ENCODE peak calls at places on chromosome 20, in six cellular contexts. One of them, this sample, is unnamed.

GRCh38 chr20:23019403-23019802 is 15.7 kb upstream of the SSTR4 start:
- DNase-seq in bronchial epithelial cell: no peak
- DNase-seq in A549: no peak
- DNase-seq in cardiac fibroblast: no peak
- DNase-seq in astrocyte of the cerebellum: no peak
- DNase-seq in AG10803: no peak
- DNase-seq in this sample: no peak

GRCh38 chr20:11926599-11926998 is 8.9 kb downstream of the BTBD3 start:
- DNase-seq in bronchial epithelial cell: no peak
- DNase-seq in A549: no peak
- DNase-seq in cardiac fibroblast: no peak
- DNase-seq in astrocyte of the cerebellum: no peak
- DNase-seq in AG10803: no peak
- DNase-seq in this sample: no peak

GRCh38 chr20:54466112-54466511 is 9.3 kb upstream of the DOK5 start:
- DNase-seq in bronchial epithelial cell: no peak
- DNase-seq in A549: no peak
- DNase-seq in cardiac fibroblast: no peak
- DNase-seq in astrocyte of the cerebellum: no peak
- DNase-seq in AG10803: no peak
- DNase-seq in this sample: no peak

GRCh38 chr20:32648761-32649615 is 24.8 kb downstream of the C20orf203 start:
- DNase-seq in bronchial epithelial cell: peak
- DNase-seq in A549: no peak
- DNase-seq in cardiac fibroblast: peak
- DNase-seq in astrocyte of the cerebellum: no peak
- DNase-seq in AG10803: no peak
- DNase-seq in this sample: peak

GRCh38 chr20:52150440-52151258 is 40.9 kb downstream of the ZFP64 start:
- DNase-seq in bronchial epithelial cell: peak
- DNase-seq in A549: peak
- DNase-seq in cardiac fibroblast: peak
- DNase-seq in astrocyte of the cerebellum: peak
- DNase-seq in AG10803: peak
- DNase-seq in this sample: peak

GRCh38 chr20:45341939-45342862 is 6.0 kb downstream of the SDC4 start:
- DNase-seq in bronchial epithelial cell: no peak
- DNase-seq in A549: no peak
- DNase-seq in cardiac fibroblast: no peak
- DNase-seq in astrocyte of the cerebellum: no peak
- DNase-seq in AG10803: no peak
- DNase-seq in this sample: no peak

GRCh38 chr20:17859616-17860232 is 108.9 kb downstream of the SNX5 start:
- DNase-seq in bronchial epithelial cell: no peak
- DNase-seq in A549: no peak
- DNase-seq in cardiac fibroblast: no peak
- DNase-seq in astrocyte of the cerebellum: no peak
- DNase-seq in AG10803: no peak
- DNase-seq in this sample: no peak

GRCh38 chr20:17226410-17227198 is at the start of gene PCSK2:
- DNase-seq in bronchial epithelial cell: peak
- DNase-seq in A549: peak
- DNase-seq in cardiac fibroblast: peak
- DNase-seq in astrocyte of the cerebellum: peak
- DNase-seq in AG10803: peak
- DNase-seq in this sample: no peak

GRCh38 chr20:39429716-39430115 is 467.6 kb downstream of the DHX35 start:
- DNase-seq in bronchial epithelial cell: peak
- DNase-seq in A549: no peak
- DNase-seq in cardiac fibroblast: no peak
- DNase-seq in astrocyte of the cerebellum: no peak
- DNase-seq in AG10803: no peak
- DNase-seq in this sample: no peak

GRCh38 chr20:32849577-32849976 is 9.1 kb upstream of the EFCAB8 start:
- DNase-seq in bronchial epithelial cell: no peak
- DNase-seq in A549: no peak
- DNase-seq in cardiac fibroblast: no peak
- DNase-seq in astrocyte of the cerebellum: no peak
- DNase-seq in AG10803: no peak
- DNase-seq in this sample: no peak

GRCh38 chr20:47561603-47562583 is 60.2 kb downstream of the NCOA3 start:
- DNase-seq in bronchial epithelial cell: no peak
- DNase-seq in A549: no peak
- DNase-seq in cardiac fibroblast: no peak
- DNase-seq in astrocyte of the cerebellum: no peak
- DNase-seq in AG10803: no peak
- DNase-seq in this sample: no peak

DNA sequence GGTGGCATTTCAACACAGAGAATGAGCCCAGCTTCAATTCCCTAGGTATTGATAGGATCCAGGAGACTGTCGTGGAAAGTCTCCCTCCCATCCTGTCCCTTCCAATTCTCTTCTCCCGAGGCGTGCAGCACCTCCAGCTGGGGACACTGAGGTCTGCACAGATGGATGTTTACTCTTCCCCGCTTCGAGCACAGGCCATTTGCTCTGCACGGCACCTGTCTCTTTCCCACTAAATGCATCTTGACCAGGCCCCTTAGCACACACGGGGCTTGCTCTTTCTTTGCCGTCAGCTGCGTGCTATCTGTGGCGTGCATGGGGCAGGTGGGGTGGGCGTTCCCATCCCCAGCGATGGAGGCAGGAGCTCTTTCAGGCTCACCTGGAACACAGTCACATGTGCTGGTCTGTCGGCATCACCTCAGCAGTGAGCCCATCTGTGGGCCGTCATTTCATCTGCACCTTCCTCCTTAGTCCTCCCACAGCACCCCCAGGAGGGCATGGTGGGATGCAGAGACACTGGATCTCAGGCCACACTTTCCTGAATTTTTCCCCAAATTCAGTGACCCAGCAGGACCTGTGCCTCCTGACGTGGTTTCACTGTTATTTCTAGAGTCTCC is 35.1 kb downstream of the RBM38 start:
- DNase-seq in bronchial epithelial cell: no peak
- DNase-seq in A549: no peak
- DNase-seq in cardiac fibroblast: no peak
- DNase-seq in astrocyte of the cerebellum: no peak
- DNase-seq in AG10803: no peak
- DNase-seq in this sample: no peak
- TF ChIP-seq CTCF in bronchial epithelial cell: no peak
- TF ChIP-seq CTCF in A549: no peak
- TF ChIP-seq CTCF in cardiac fibroblast: no peak
- TF ChIP-seq CTCF in astrocyte of the cerebellum: no peak
- TF ChIP-seq CTCF in AG10803: no peak
- TF ChIP-seq CTCF in this sample: no peak

GRCh38 chr20:37781626-37782025 is 87.8 kb downstream of the CTNNBL1 start:
- DNase-seq in bronchial epithelial cell: peak
- DNase-seq in A549: no peak
- DNase-seq in cardiac fibroblast: peak
- DNase-seq in astrocyte of the cerebellum: no peak
- DNase-seq in AG10803: peak
- DNase-seq in this sample: peak
- TF ChIP-seq CTCF in bronchial epithelial cell: no peak
- TF ChIP-seq CTCF in A549: no peak
- TF ChIP-seq CTCF in cardiac fibroblast: no peak
- TF ChIP-seq CTCF in astrocyte of the cerebellum: no peak
- TF ChIP-seq CTCF in AG10803: peak
- TF ChIP-seq CTCF in this sample: no peak

DNA sequence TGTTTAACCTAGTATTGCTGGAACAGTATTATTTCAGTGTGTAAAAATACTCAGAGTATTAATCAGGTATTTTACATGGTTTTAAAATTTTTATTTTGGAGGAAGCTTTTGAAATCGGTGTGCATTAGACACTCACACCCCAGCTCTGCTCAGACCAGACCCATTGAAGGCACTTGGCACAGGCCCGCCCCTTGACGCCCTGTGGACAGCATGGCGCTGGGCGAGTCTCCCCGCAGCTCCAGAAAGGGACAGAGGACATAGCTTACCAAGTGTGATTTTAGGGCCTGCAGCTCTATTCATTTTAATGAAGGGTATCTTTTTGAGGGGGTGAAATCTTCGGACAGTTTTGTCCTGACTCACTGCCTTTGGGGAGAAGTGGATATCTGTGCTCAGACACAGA is 164.5 kb downstream of the CDH4 start:
- DNase-seq in bronchial epithelial cell: no peak
- DNase-seq in A549: no peak
- DNase-seq in cardiac fibroblast: no peak
- DNase-seq in astrocyte of the cerebellum: no peak
- DNase-seq in AG10803: no peak
- DNase-seq in this sample: no peak
- TF ChIP-seq CTCF in bronchial epithelial cell: no peak
- TF ChIP-seq CTCF in A549: no peak
- TF ChIP-seq CTCF in cardiac fibroblast: no peak
- TF ChIP-seq CTCF in astrocyte of the cerebellum: no peak
- TF ChIP-seq CTCF in AG10803: no peak
- TF ChIP-seq CTCF in this sample: no peak

GRCh38 chr20:2207770-2208097 is 88.1 kb upstream of the TGM3 start:
- DNase-seq in bronchial epithelial cell: no peak
- DNase-seq in A549: no peak
- DNase-seq in cardiac fibroblast: no peak
- DNase-seq in astrocyte of the cerebellum: no peak
- DNase-seq in AG10803: no peak
- DNase-seq in this sample: no peak
- TF ChIP-seq CTCF in bronchial epithelial cell: no peak
- TF ChIP-seq CTCF in A549: peak
- TF ChIP-seq CTCF in cardiac fibroblast: no peak
- TF ChIP-seq CTCF in astrocyte of the cerebellum: no peak
- TF ChIP-seq CTCF in AG10803: no peak
- TF ChIP-seq CTCF in this sample: no peak

GRCh38 chr20:53157443-53158408 is 185.6 kb downstream of the TSHZ2 start:
- DNase-seq in bronchial epithelial cell: peak
- DNase-seq in A549: peak
- DNase-seq in cardiac fibroblast: peak
- DNase-seq in astrocyte of the cerebellum: peak
- DNase-seq in AG10803: peak
- DNase-seq in this sample: peak
- TF ChIP-seq CTCF in bronchial epithelial cell: peak
- TF ChIP-seq CTCF in A549: peak
- TF ChIP-seq CTCF in cardiac fibroblast: peak
- TF ChIP-seq CTCF in astrocyte of the cerebellum: peak
- TF ChIP-seq CTCF in AG10803: peak
- TF ChIP-seq CTCF in this sample: peak

GRCh38 chr20:35476288-35476687 is 20.9 kb downstream of the CEP250 start:
- DNase-seq in bronchial epithelial cell: no peak
- DNase-seq in A549: no peak
- DNase-seq in cardiac fibroblast: no peak
- DNase-seq in astrocyte of the cerebellum: no peak
- DNase-seq in AG10803: no peak
- DNase-seq in this sample: no peak
- TF ChIP-seq CTCF in bronchial epithelial cell: no peak
- TF ChIP-seq CTCF in A549: no peak
- TF ChIP-seq CTCF in cardiac fibroblast: no peak
- TF ChIP-seq CTCF in astrocyte of the cerebellum: no peak
- TF ChIP-seq CTCF in AG10803: no peak
- TF ChIP-seq CTCF in this sample: no peak

GRCh38 chr20:12928358-12928754 is 80.4 kb upstream of the SPTLC3 start:
- DNase-seq in bronchial epithelial cell: no peak
- DNase-seq in A549: no peak
- DNase-seq in cardiac fibroblast: no peak
- DNase-seq in astrocyte of the cerebellum: no peak
- DNase-seq in AG10803: no peak
- DNase-seq in this sample: no peak

GRCh38 chr20:12925214-12925755 is 83.5 kb upstream of the SPTLC3 start:
- DNase-seq in bronchial epithelial cell: peak
- DNase-seq in A549: peak
- DNase-seq in cardiac fibroblast: peak
- DNase-seq in astrocyte of the cerebellum: peak
- DNase-seq in AG10803: peak
- DNase-seq in this sample: peak

GRCh38 chr20:12927489-12927888 is 81.3 kb upstream of the SPTLC3 start:
- DNase-seq in bronchial epithelial cell: peak
- DNase-seq in A549: no peak
- DNase-seq in cardiac fibroblast: peak
- DNase-seq in astrocyte of the cerebellum: no peak
- DNase-seq in AG10803: no peak
- DNase-seq in this sample: no peak

GRCh38 chr20:12925863-12926547 is 82.8 kb upstream of the SPTLC3 start:
- DNase-seq in bronchial epithelial cell: no peak
- DNase-seq in A549: no peak
- DNase-seq in cardiac fibroblast: no peak
- DNase-seq in astrocyte of the cerebellum: no peak
- DNase-seq in AG10803: no peak
- DNase-seq in this sample: no peak

GRCh38 chr20:12928755-12929401 is 79.9 kb upstream of the SPTLC3 start:
- DNase-seq in bronchial epithelial cell: peak
- DNase-seq in A549: no peak
- DNase-seq in cardiac fibroblast: peak
- DNase-seq in astrocyte of the cerebellum: peak
- DNase-seq in AG10803: peak
- DNase-seq in this sample: no peak
- TF ChIP-seq CTCF in bronchial epithelial cell: no peak
- TF ChIP-seq CTCF in A549: no peak
- TF ChIP-seq CTCF in cardiac fibroblast: no peak
- TF ChIP-seq CTCF in astrocyte of the cerebellum: peak
- TF ChIP-seq CTCF in AG10803: no peak
- TF ChIP-seq CTCF in this sample: no peak

GRCh38 chr20:10636326-10636818 is 37.4 kb downstream of the JAG1 start:
- DNase-seq in bronchial epithelial cell: peak
- DNase-seq in A549: no peak
- DNase-seq in cardiac fibroblast: peak
- DNase-seq in astrocyte of the cerebellum: peak
- DNase-seq in AG10803: peak
- DNase-seq in this sample: no peak
- TF ChIP-seq CTCF in bronchial epithelial cell: peak
- TF ChIP-seq CTCF in A549: no peak
- TF ChIP-seq CTCF in cardiac fibroblast: no peak
- TF ChIP-seq CTCF in astrocyte of the cerebellum: no peak
- TF ChIP-seq CTCF in AG10803: no peak
- TF ChIP-seq CTCF in this sample: no peak

This sample was measured in NB4.